ENCODE peak calls at places on chromosomes 5 and 9, in four cellular contexts. H is amniotic epithelial cell, D is neural progenitor cell, Y is caudate nucleus. I is an unnamed sample.

GRCh38 chr9:4837768-4838546 is 45.2 kb downstream of the RCL1 start:
- DNase-seq in H (peak), D (no peak), Y (no peak), I (peak)

GRCh38 chr5:39274388-39275085 is 55.2 kb upstream of the FYB1 start:
- DNase-seq in H (no peak), D (no peak), Y (no peak), I (no peak)

GRCh38 chr5:35031276-35031675 is 16.5 kb downstream of the AGXT2 start:
- DNase-seq in H (peak), D (no peak), Y (no peak), I (peak)

GRCh38 chr5:66912787-66913186 is 283.8 kb downstream of the CD180 start:
- DNase-seq in H (no peak), D (no peak), Y (no peak), I (no peak)

GRCh38 chr5:137565450-137565849 is 66.3 kb upstream of the SPOCK1 start:
- DNase-seq in H (peak), Y (no peak), D (no peak), I (peak)

GRCh38 chr5:177362102-177362868 is 4.6 kb downstream of the RGS14 start:
- DNase-seq in Y (no peak), D (no peak), H (no peak), I (no peak)

GRCh38 chr5:16808021-16808420 is 128.1 kb downstream of the MYO10 start:
- DNase-seq in H (no peak), D (no peak), Y (no peak), I (no peak)

GRCh38 chr9:37776328-37776727 is 8.5 kb downstream of the EXOSC3 start:
- DNase-seq in D (no peak), Y (no peak), H (peak), I (peak)

GRCh38 chr9:20621553-20622329 is 558 bp downstream of the MLLT3 start:
- DNase-seq in D (peak), Y (peak), H (peak), I (peak)

GRCh38 chr9:133107961-133108793 is 12.9 kb downstream of the RALGDS start:
- DNase-seq in Y (no peak), D (no peak), H (no peak), I (no peak)

GRCh38 chr5:178083942-178084341 is 29.4 kb upstream of the N4BP3 start:
- DNase-seq in Y (no peak), D (no peak), H (no peak), I (no peak)

GRCh38 chr5:179271821-179272325 is 73.4 kb downstream of the ADAMTS2 start:
- DNase-seq in Y (no peak), D (no peak), H (no peak), I (no peak)

GRCh38 chr5:131757830-131758519 is 38.8 kb downstream of the FNIP1 start:
- DNase-seq in H (no peak), Y (no peak), D (no peak), I (no peak)

GRCh38 chr5:80755634-80756033 is 100.9 kb upstream of the DHFR start:
- DNase-seq in H (no peak), D (peak), Y (no peak), I (no peak)

GRCh38 chr9:91273853-91274552 is 87.7 kb downstream of the AUH start:
- DNase-seq in H (peak), Y (no peak), D (no peak), I (peak)

GRCh38 chr5:132488590-132488989 is 2.0 kb downstream of the IRF1 start:
- DNase-seq in Y (no peak), D (no peak), H (no peak), I (no peak)

GRCh38 chr9:136693135-136693489 is 5.9 kb upstream of the AGPAT2 start:
- DNase-seq in Y (no peak), H (no peak), D (no peak), I (no peak)